ENCODE peak calls at places on chromosome 17, in ten cellular contexts. K is endothelial cell of umbilical vein; N is small intestine; L is lung; E is Karpas-422; H is tibial artery; R is CD8-positive, alpha-beta T cell; D is body of pancreas; W is H1; C is HCT116. A is an unnamed sample. For H3K4me1, the result is how much of the 10 kb centered on the place peaks cover.

GRCh38 chr17:78890111-78890897 is 12.7 kb downstream of the CEP295NL start:
- DNase-seq in H (peak), C (no peak), N (no peak), W (no peak), D (no peak), L (peak), E (no peak), R (peak), K (no peak), A (peak)

GRCh38 chr17:14903810-14904209 is 361.3 kb downstream of the PMP22 start:
- DNase-seq in W (no peak), K (no peak), N (no peak), H (no peak), C (no peak), R (no peak), D (no peak), L (no peak), E (no peak), A (no peak)

GRCh38 chr17:34242553-34242952 is 12.5 kb upstream of the CCL2 start:
- DNase-seq in N (no peak), D (no peak), H (no peak), L (no peak), C (no peak), E (peak), W (no peak), R (no peak), K (no peak), A (no peak)

GRCh38 chr17:81509048-81509686 is 3.4 kb downstream of the ACTG1 start:
- DNase-seq in C (no peak), R (no peak), H (no peak), L (no peak), K (peak), E (peak), W (no peak), N (peak), D (peak), A (no peak)

GRCh38 chr17:10125761-10126553 is 72.4 kb downstream of the GAS7 start:
- DNase-seq in N (no peak), D (no peak), L (no peak), W (no peak), E (peak), R (no peak), H (no peak), C (no peak), K (no peak), A (no peak)

GRCh38 chr17:57935833-57936807 is 19.1 kb downstream of the CUEDC1 start:
- DNase-seq in K (no peak), H (peak), L (no peak), C (no peak), N (no peak), D (no peak), W (no peak), E (no peak), R (no peak), A (peak)

GRCh38 chr17:33927732-33928133 is 327.4 kb upstream of the CCL2 start:
- DNase-seq in H (no peak), L (no peak), N (no peak), W (no peak), E (peak), C (no peak), D (no peak), K (no peak), R (no peak), A (no peak)

GRCh38 chr17:27807567-27808470 is 7.5 kb upstream of the NOS2 start:
- DNase-seq in H (no peak), W (no peak), N (peak), C (no peak), R (peak), L (no peak), E (no peak), D (no peak), K (no peak), A (no peak)

GRCh38 chr17:2996938-2997670 is 66.3 kb downstream of the OR1D5 start:
- DNase-seq in L (no peak), D (peak), K (no peak), H (peak), W (no peak), N (no peak), R (no peak), C (no peak), E (no peak), A (no peak)

GRCh38 chr17:73307130-73307529 is 4.7 kb downstream of the CDC42EP4 start:
- DNase-seq in E (no peak), C (no peak), N (peak), R (no peak), H (peak), W (no peak), D (peak), K (no peak), L (no peak), A (no peak)

GRCh38 chr17:73308017-73308823 is 3.6 kb downstream of the CDC42EP4 start:
- DNase-seq in H (peak), C (peak), D (peak), N (peak), E (no peak), K (peak), L (peak), W (no peak), R (no peak), A (peak)

GRCh38 chr17:73304971-73305786 is 6.6 kb downstream of the CDC42EP4 start:
- DNase-seq in C (peak), E (no peak), K (peak), R (no peak), H (peak), L (peak), D (peak), N (peak), W (no peak), A (peak)

GRCh38 chr17:73304438-73304837 is 7.4 kb downstream of the CDC42EP4 start:
- DNase-seq in K (no peak), D (no peak), H (no peak), R (no peak), L (no peak), E (no peak), N (no peak), W (no peak), C (no peak), A (no peak)

DNA sequence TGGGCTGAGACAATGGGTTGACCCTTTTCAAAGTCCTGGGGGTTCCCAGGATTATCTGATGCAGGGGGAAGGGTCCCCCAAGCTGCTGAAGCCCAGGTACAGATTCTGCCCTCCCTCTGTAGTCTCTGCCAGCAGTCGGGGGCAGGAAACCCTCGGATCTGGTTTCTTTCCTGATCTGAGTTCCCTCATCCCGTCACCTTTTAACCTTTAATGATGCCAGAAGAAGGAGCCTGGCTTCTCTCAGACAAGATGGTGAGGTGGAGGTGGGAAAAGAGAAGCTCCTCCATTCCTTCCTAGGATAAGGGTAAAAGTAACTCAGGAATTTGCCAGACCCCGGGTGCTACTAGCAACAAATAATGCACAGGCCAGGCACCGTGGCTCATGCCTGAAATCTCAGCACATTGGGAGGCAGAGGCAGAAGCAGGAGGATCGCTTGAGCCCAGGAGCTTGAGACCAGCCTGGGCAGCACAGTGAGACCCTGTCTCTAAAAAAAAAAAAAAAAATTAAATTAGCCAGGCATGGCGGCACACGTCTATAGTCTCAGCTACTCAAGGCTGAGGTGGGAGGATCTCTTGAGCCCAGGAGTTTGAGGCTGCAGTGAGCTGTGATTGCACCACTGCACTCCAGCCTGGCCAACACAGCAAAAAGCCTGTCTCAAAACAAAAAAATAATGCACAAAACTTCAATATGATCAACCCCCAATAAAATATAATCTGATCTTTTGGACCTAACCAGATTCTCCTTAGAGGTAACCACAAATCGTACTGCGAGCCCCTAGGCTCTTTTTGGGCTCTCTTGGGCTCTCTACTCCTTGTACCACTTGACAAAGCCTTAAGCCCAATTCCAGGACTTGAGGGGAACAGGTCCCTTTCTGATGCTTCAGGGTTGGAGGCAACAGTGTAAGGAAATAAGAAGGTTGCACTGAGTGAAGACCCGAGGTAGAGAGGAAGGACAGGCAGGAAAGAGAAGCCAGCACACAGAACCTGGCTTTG is 5.7 kb downstream of the CDC42EP4 start:
- DNase-seq in D (no peak), R (no peak), W (no peak), L (no peak), H (no peak), N (no peak), K (peak), C (no peak), E (no peak), A (no peak)
- H3K4me1 ChIP-seq in D (half or more), R (under half), W (under half), L (under half), H (half or more), N (under half), K (half or more), C (half or more), E (under half), A (half or more)

GRCh38 chr17:21119945-21120249 is 6.9 kb upstream of the DHRS7B start:
- DNase-seq in N (no peak), L (no peak), H (no peak), D (no peak), C (no peak), E (no peak), W (no peak), K (no peak), R (no peak), A (no peak)
- H3K27ac ChIP-seq in N (no peak), L (no peak), H (peak), D (peak), C (no peak), E (no peak), W (no peak), K (no peak), R (no peak), A (peak)

GRCh38 chr17:72400488-72400827 is 279.6 kb downstream of the SOX9 start:
- DNase-seq in R (no peak), H (no peak), W (no peak), K (no peak), C (no peak), L (no peak), D (no peak), E (no peak), N (no peak), A (no peak)

GRCh38 chr17:72399608-72400487 is 279.0 kb downstream of the SOX9 start:
- DNase-seq in K (no peak), H (no peak), D (no peak), R (no peak), W (no peak), C (no peak), E (no peak), L (no peak), N (peak), A (no peak)

GRCh38 chr17:72401883-72402726 is 281.3 kb downstream of the SOX9 start:
- DNase-seq in L (no peak), K (no peak), N (no peak), W (no peak), R (no peak), C (no peak), H (no peak), E (no peak), D (no peak), A (no peak)

GRCh38 chr17:72399023-72399607 is 278.3 kb downstream of the SOX9 start:
- DNase-seq in K (no peak), E (no peak), C (no peak), N (no peak), H (no peak), D (no peak), R (no peak), L (no peak), W (no peak), A (no peak)

GRCh38 chr17:72400863-72401262 is 280.0 kb downstream of the SOX9 start:
- DNase-seq in W (no peak), N (no peak), K (no peak), E (no peak), C (no peak), H (no peak), L (no peak), D (no peak), R (no peak), A (no peak)
- H3K4me1 ChIP-seq in W (under half), N (under half), K (under half), E (under half), C (under half), H (under half), L (under half), D (under half), R (under half), A (under half)

DNA sequence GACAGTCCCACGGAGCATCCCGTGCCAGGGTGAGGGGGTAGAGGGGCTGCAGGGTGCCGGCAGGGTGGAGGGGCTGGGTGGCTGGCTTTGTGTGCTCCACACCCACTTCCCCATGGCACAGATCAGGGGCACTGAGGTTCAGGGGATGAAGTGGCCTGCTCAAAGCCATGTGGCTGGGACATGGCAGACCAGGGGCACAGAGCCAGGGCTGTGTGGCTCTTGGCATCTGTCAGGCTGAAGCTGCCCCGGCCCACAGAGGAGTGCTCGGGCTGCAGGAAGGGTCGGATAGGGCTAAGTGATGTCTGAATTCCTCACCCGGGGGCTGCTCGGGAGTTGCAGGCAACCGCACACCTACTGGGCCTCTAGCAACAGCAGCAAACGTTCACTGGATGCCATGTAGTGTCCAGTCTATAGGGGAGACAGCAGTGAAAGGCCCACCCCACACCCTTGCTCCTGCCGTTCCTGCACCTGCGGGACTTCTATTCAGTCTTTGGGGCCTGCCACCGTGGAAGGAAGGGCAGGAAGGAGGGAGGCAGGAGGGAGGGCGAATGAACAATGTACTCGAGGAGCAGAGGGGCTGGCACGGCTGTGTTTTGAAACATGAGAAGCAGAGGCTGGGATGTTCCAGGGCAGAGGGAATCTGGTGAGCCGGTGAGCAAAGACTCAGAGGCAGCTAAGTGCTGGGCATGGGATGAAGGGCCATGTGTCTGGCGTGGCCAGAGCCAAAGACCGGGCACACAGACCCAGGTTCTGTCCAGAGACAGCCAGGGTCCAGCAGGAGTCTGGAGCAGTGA is 15.1 kb downstream of the SLC5A10 start:
- DNase-seq in R (no peak), D (no peak), W (no peak), E (no peak), K (peak), N (no peak), H (no peak), L (no peak), C (no peak), A (no peak)
- H3K27ac ChIP-seq in R (no peak), D (peak), W (peak), E (no peak), K (no peak), N (no peak), H (no peak), L (no peak), C (no peak), A (no peak)

GRCh38 chr17:82942166-82943130 is 102.6 kb upstream of the ZNF750 start:
- DNase-seq in W (no peak), C (no peak), L (no peak), E (no peak), H (peak), R (no peak), N (no peak), K (no peak), D (no peak), A (no peak)
- H3K4me1 ChIP-seq in W (under half), C (under half), L (under half), E (under half), H (under half), R (under half), N (under half), K (under half), D (under half), A (under half)

A was measured in heart left ventricle.